ENCODE peak calls at places on chromosomes 3 and 15, in six cellular contexts. D is CD8-positive, alpha-beta T cell; S is left colon; O is central memory CD4-positive, alpha-beta T cell; Z is naive thymus-derived CD4-positive, alpha-beta T cell; A is activated T-cell treated with anti-CD3 and anti-CD28 coated beads, Interleukin-2, amount 50 U/mL, for 72 hours. U is an unnamed sample.
A peak's percentile ranks its signal among the peaks of the same experiment; 100 is the strongest.

GRCh38 chr3:53715815-53716483 is 130.3 kb downstream of the CHDH start:
- DNase-seq in O (no peak), Z (no peak), D (no peak), A (no peak), S (no peak), U (no peak)

GRCh38 chr3:172698650-172699049 is 12.2 kb downstream of the NCEH1 start:
- DNase-seq in O (no peak), Z (no peak), D (no peak), A (no peak), S (no peak), U (no peak)

GRCh38 chr15:36484038-36484778 is 95.2 kb upstream of the CDIN1 start:
- DNase-seq in O (no peak), A (no peak), D (no peak), Z (no peak), S (no peak), U (no peak)

GRCh38 chr15:80492874-80493273 is 88.7 kb downstream of the ARNT2 start:
- DNase-seq in A (no peak), Z (no peak), S (no peak), D (no peak), O (no peak), U (no peak)

GRCh38 chr3:178750639-178751038 is 214.4 kb downstream of the KCNMB2 start:
- DNase-seq in A (no peak), Z (no peak), O (no peak), D (no peak), S (no peak), U (no peak)

GRCh38 chr15:70199601-70200000 is 101.9 kb upstream of the TLE3 start:
- DNase-seq in Z (no peak), A (no peak), D (no peak), S (no peak), O (no peak), U (no peak)

GRCh38 chr3:116135462-116135861 is 309.8 kb downstream of the LSAMP start:
- DNase-seq in A (no peak), Z (no peak), D (no peak), S (peak; percentile 29), O (no peak), U (no peak)

GRCh38 chr15:75857886-75858285 is 14.6 kb downstream of the UBE2Q2 start:
- DNase-seq in A (no peak), O (no peak), D (no peak), Z (no peak), S (no peak), U (no peak)